ENCODE peak calls at places on chromosomes 12 and 14, in nine cellular contexts. M is neural progenitor cell, T is H1, G is IMR-90, P is GM23248, J is adipocyte, X is mesendoderm, B is fibroblast of lung, S is NT2/D1. W is an unnamed sample.

GRCh38 chr14:106844608-106845285 is 1318.4 kb downstream of the TMEM121 start:
- DNase-seq in X (no peak), B (no peak), J (no peak), G (no peak), M (no peak), P (no peak), T (no peak), S (no peak), W (no peak)

GRCh38 chr12:92341333-92341691 is 195.7 kb upstream of the BTG1 start:
- DNase-seq in P (no peak), J (no peak), T (no peak), G (no peak), X (no peak), B (no peak), S (no peak), M (no peak), W (no peak)

GRCh38 chr14:55599250-55599879 is 19.4 kb downstream of the KTN1 start:
- DNase-seq in S (no peak), P (no peak), G (no peak), M (no peak), B (no peak), J (no peak), X (no peak), T (no peak), W (no peak)

GRCh38 chr14:32329690-32330290 is 692 bp downstream of the AKAP6 start:
- DNase-seq in G (no peak), B (no peak), M (no peak), X (no peak), P (no peak), T (no peak), S (no peak), J (no peak), W (no peak)

GRCh38 chr14:72679106-72679505 is 214.8 kb downstream of the DPF3 start:
- DNase-seq in B (peak), T (no peak), M (peak), P (peak), G (peak), S (no peak), X (no peak), J (no peak), W (no peak)

GRCh38 chr14:62162998-62163589 is 400.9 kb downstream of the SNAPC1 start:
- DNase-seq in T (peak), B (peak), S (peak), X (peak), M (peak), P (peak), G (peak), J (peak), W (peak)

GRCh38 chr12:13915096-13915495 is 66.3 kb downstream of the GRIN2B start:
- DNase-seq in T (no peak), G (no peak), S (no peak), P (no peak), B (no peak), X (no peak), M (no peak), J (no peak), W (no peak)

GRCh38 chr14:92058006-92058917 is 18.4 kb upstream of the TRIP11 start:
- DNase-seq in M (no peak), S (no peak), G (no peak), B (no peak), P (no peak), T (no peak), J (no peak), X (no peak), W (no peak)

DNA sequence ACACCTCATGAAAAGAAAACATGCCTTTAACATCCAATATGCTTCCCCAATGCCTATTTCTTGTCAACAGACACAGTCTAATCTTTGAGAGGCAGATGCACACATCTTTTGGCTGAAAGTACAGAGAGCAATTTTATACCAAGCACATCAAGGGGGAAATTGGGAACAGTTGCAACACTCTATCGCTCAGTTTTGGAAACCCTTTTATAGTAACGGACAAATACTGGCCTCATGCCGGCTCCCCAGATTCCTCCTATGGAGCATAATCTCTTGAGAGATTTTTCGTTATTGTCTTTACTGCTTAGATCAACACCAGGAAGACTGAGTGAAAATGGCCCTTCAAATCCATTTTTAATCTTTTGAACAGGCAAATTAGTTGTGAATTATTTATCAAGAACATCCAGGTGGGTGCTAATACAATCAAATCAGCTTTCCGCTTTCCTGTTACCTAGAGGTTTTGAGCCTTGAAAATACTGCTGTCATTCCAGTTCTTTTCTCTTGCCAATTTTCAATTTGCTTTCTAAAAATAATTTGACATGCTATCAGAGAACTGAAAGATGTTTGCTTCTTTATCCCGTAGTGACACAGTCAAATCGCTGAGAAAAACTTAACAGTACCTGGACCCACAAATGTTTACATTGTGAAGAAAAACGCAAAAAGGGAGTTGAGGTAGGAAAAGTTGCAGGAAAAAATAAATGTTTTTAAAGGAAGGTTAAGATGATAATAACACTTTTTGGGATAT is 60.7 kb upstream of the CAND1 start:
- DNase-seq in J (no peak), G (no peak), T (no peak), X (peak), B (no peak), S (no peak), P (no peak), M (no peak), W (peak)
- H3K9ac ChIP-seq in J (no peak), G (no peak), T (no peak), X (no peak), B (no peak), S (no peak), P (no peak), M (no peak), W (no peak)

GRCh38 chr14:54489731-54490447 is 1.1 kb upstream of the GMFB start:
- DNase-seq in T (no peak), S (no peak), B (no peak), G (no peak), P (peak), M (no peak), X (peak), J (no peak), W (peak)
- H3K9ac ChIP-seq in T (no peak), S (no peak), B (no peak), G (no peak), P (peak), M (no peak), X (no peak), J (peak), W (peak)

GRCh38 chr12:123457980-123458779 is at the start of gene SNRNP35:
- DNase-seq in S (peak), X (peak), P (peak), J (peak), M (peak), G (peak), T (peak), B (peak), W (peak)
- H3K9ac ChIP-seq in S (peak), X (peak), P (peak), J (peak), M (peak), G (peak), T (peak), B (peak), W (peak)

GRCh38 chr14:49897414-49897813 is 4.5 kb downstream of the ARF6 start:
- DNase-seq in T (no peak), P (no peak), J (no peak), X (no peak), M (no peak), S (no peak), B (no peak), G (no peak), W (no peak)
- H3K9ac ChIP-seq in T (no peak), P (peak), J (peak), X (no peak), M (no peak), S (no peak), B (no peak), G (no peak), W (no peak)

DNA sequence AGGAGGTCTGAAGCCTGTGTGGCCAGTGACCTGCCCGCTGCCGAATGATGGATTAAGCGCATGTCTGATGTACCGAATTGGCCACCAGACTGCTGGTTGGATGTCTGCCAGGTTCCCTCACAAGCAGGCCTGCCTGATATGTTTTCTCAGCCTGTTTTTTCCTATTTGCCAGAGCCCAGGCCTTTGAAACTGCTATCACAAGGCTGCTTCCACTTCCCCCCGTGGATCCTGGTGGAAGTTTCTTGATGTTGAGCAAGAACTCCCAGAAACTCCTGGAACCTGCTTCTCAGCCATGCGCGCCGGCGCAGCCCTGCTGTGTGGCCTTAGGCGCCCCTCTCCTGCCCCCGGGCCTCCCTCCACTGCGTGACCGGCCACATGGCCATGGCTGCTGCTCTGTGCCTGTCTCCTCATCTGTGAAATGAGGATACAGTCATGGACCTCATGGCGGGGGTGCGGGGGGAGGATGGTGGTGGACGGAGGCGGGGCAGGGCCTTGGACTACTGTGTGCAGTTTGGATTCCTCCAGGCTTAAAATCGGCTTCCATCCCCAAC is 56.6 kb downstream of the CALM1 start:
- DNase-seq in B (peak), P (peak), X (no peak), S (no peak), M (no peak), G (no peak), J (no peak), T (no peak), W (no peak)
- H3K9ac ChIP-seq in B (no peak), P (no peak), X (no peak), S (peak), M (no peak), G (no peak), J (no peak), T (no peak), W (peak)

W was measured in endodermal cell.